ENCODE peak calls at places on chromosome 1, in ten cellular contexts. X is H1; Q is C1 segment of cervical spinal cord; V is nucleus accumbens; I is M059J; H is fibroblast of the aortic adventitia; T is HCEC 1CT; L is activated CD8-positive, alpha-beta memory T cell treated with anti-CD3 and anti-CD28 coated beads for 1 hour; D is left colon; C is ELR. P is an unnamed sample.
A peak's percentile ranks its signal among the peaks of the same experiment; 100 is the strongest.

GRCh38 chr1:198845851-198846250 is 207.0 kb downstream of the PTPRC start:
- DNase-seq in T (peak; percentile 64), H (no peak), V (no peak), L (no peak), X (no peak), Q (no peak), D (no peak), I (peak; percentile 75), C (peak; percentile 58), P (no peak)

GRCh38 chr1:67390041-67390887 is 39.9 kb downstream of the SERBP1 start:
- DNase-seq in T (peak; percentile 43), H (peak; percentile 77), I (peak; percentile 96), D (no peak), X (no peak), Q (no peak), V (no peak), L (no peak), C (peak; percentile 60), P (no peak)

GRCh38 chr1:41631971-41632370 is 147.5 kb upstream of the EDN2 start:
- DNase-seq in I (peak; percentile 81), V (no peak), L (no peak), D (no peak), H (peak; percentile 22), X (no peak), T (peak; percentile 46), C (peak; percentile 85), Q (no peak), P (no peak)

GRCh38 chr1:37605806-37606474 is 10.2 kb upstream of the GNL2 start:
- DNase-seq in X (no peak), T (no peak), I (no peak), D (no peak), L (no peak), H (peak; percentile 61), V (no peak), C (no peak), Q (no peak), P (no peak)

GRCh38 chr1:56284933-56285332 is 294.4 kb downstream of the PLPP3 start:
- DNase-seq in T (no peak), H (peak; percentile 85), D (no peak), V (no peak), Q (no peak), L (no peak), C (no peak), I (peak; percentile 33), X (no peak), P (no peak)

GRCh38 chr1:87115317-87115885 is 201.0 kb downstream of the HS2ST1 start:
- DNase-seq in X (no peak), Q (no peak), V (no peak), L (no peak), T (peak; percentile 95), C (peak; percentile 59), I (peak; percentile 97), D (no peak), H (peak; percentile 87), P (no peak)

GRCh38 chr1:219812491-219813221 is 115.7 kb downstream of the SLC30A10 start:
- DNase-seq in V (peak; percentile 60), X (peak; percentile 57), L (no peak), D (peak; percentile 26), T (peak; percentile 75), H (peak; percentile 89), I (peak; percentile 65), C (peak; percentile 82), Q (peak; percentile 29), P (peak; percentile 80)

GRCh38 chr1:216057080-216057479 is 366.2 kb downstream of the USH2A start:
- DNase-seq in D (no peak), L (no peak), T (no peak), C (no peak), H (no peak), V (no peak), Q (no peak), I (no peak), X (no peak), P (no peak)

GRCh38 chr1:41891403-41891896 is 27.3 kb downstream of the HIVEP3 start:
- DNase-seq in T (no peak), C (peak; percentile 26), H (peak; percentile 51), Q (peak; percentile 46), V (peak; percentile 25), D (peak; percentile 44), L (peak; percentile 15), X (no peak), I (peak; percentile 79), P (no peak)

GRCh38 chr1:167661527-167662436 is 31.8 kb downstream of the RCSD1 start:
- DNase-seq in Q (no peak), D (no peak), T (peak; percentile 96), C (peak; percentile 95), H (peak; percentile 89), I (peak; percentile 95), V (no peak), L (no peak), X (no peak), P (no peak)

GRCh38 chr1:213070399-213070798 is 19.4 kb downstream of the RPS6KC1 start:
- DNase-seq in V (no peak), X (no peak), D (no peak), Q (no peak), C (peak; percentile 88), L (no peak), I (peak; percentile 91), T (peak; percentile 83), H (peak; percentile 79), P (no peak)

GRCh38 chr1:207499573-207499972 is 3.6 kb downstream of the CR1 start:
- DNase-seq in C (peak; percentile 74), V (peak; percentile 65), X (no peak), D (peak; percentile 30), L (peak; percentile 47), Q (no peak), H (peak; percentile 70), I (peak; percentile 72), T (peak; percentile 62), P (peak; percentile 49)

GRCh38 chr1:225824522-225824921 is 14.6 kb downstream of the EPHX1 start:
- DNase-seq in C (no peak), Q (no peak), I (no peak), D (no peak), H (no peak), T (no peak), V (no peak), L (no peak), X (no peak), P (no peak)

GRCh38 chr1:209962856-209963255 is 24.8 kb downstream of the SYT14 start:
- DNase-seq in D (no peak), X (no peak), H (no peak), T (no peak), V (no peak), C (no peak), Q (no peak), L (no peak), I (peak; percentile 18), P (no peak)

GRCh38 chr1:152585586-152585985 is 5.3 kb upstream of the LCE3D start:
- DNase-seq in L (no peak), I (no peak), Q (no peak), X (no peak), C (no peak), D (no peak), H (no peak), T (peak; percentile 6), V (no peak), P (no peak)